ENCODE peak calls at places on chromosomes 2 and 18, in seven cellular contexts. F is heart left ventricle, B is Peyer's patch, J is body of pancreas, C is A549, V is stomach, D is K562. L is an unnamed sample.

GRCh38 chr2:100320547-100321180 is 1.6 kb downstream of the LONRF2 start:
- DNase-seq in F (no peak), B (no peak), J (no peak), C (peak; percentile 50), V (no peak), D (peak; percentile 38), L (no peak)

GRCh38 chr2:179824961-179825360 is 36.5 kb downstream of the ZNF385B start:
- DNase-seq in F (no peak), B (no peak), J (no peak), C (no peak), V (no peak), D (no peak), L (no peak)

GRCh38 chr2:239457586-239458445 is 57.0 kb upstream of the HDAC4 start:
- DNase-seq in F (no peak), B (peak; percentile 21), J (no peak), C (no peak), V (no peak), D (no peak), L (no peak)

GRCh38 chr18:63831080-63831788 is 56.0 kb downstream of the SERPINB7 start:
- DNase-seq in F (no peak), B (no peak), J (no peak), C (no peak), V (no peak), D (no peak), L (no peak)

GRCh38 chr2:105777071-105777482 is 32.4 kb downstream of the NCK2 start:
- DNase-seq in F (no peak), B (peak; percentile 70), J (no peak), C (no peak), V (no peak), D (no peak), L (no peak)

GRCh38 chr2:54677476-54678265 is 45.8 kb upstream of the EML6 start:
- DNase-seq in F (no peak), B (no peak), J (no peak), C (no peak), V (no peak), D (no peak), L (no peak)

GRCh38 chr2:122451040-122451439 is 695.6 kb downstream of the TSN start:
- DNase-seq in F (no peak), B (no peak), J (no peak), C (peak; percentile 30), V (no peak), D (peak; percentile 14), L (peak; percentile 38)

GRCh38 chr2:197196737-197197136 is 113.8 kb downstream of the ANKRD44 start:
- DNase-seq in F (no peak), B (no peak), J (no peak), C (no peak), V (no peak), D (no peak), L (no peak)

GRCh38 chr2:88669371-88670214 is 21.9 kb upstream of the RPIA start:
- DNase-seq in F (peak; percentile 18), B (peak; percentile 72), J (peak; percentile 62), C (peak; percentile 56), V (peak; percentile 33), D (peak; percentile 41), L (peak; percentile 22)

GRCh38 chr2:239258248-239258647 is 142.6 kb downstream of the HDAC4 start:
- DNase-seq in F (no peak), B (no peak), J (peak; percentile 6), C (no peak), V (no peak), D (no peak), L (no peak)

GRCh38 chr18:32010124-32010745 is 8.4 kb upstream of the RNF125 start:
- DNase-seq in F (no peak), B (peak; percentile 65), J (no peak), C (no peak), V (no peak), D (no peak), L (no peak)

GRCh38 chr2:3091696-3092095 is 285.9 kb downstream of the EIPR1 start:
- DNase-seq in F (no peak), B (no peak), J (no peak), C (no peak), V (no peak), D (no peak), L (no peak)

GRCh38 chr2:71466301-71467179 is 13.2 kb downstream of the DYSF start:
- DNase-seq in F (peak; percentile 66), B (no peak), J (no peak), C (peak; percentile 41), V (no peak), D (no peak), L (peak; percentile 44)

GRCh38 chr2:228674155-228674554 is 492.7 kb upstream of the SPHKAP start:
- DNase-seq in F (no peak), B (no peak), J (no peak), C (no peak), V (no peak), D (no peak), L (no peak)

GRCh38 chr2:237627463-237628321 is at the start of gene LRRFIP1:
- DNase-seq in F (peak; percentile 66), B (no peak), J (peak; percentile 49), C (no peak), V (peak; percentile 49), D (no peak), L (no peak)

GRCh38 chr2:212712466-212712865 is 173.9 kb upstream of the ERBB4 start:
- DNase-seq in F (no peak), B (no peak), J (no peak), C (no peak), V (no peak), D (no peak), L (no peak)

GRCh38 chr2:151826737-151827157 is 1.5 kb downstream of the ARL5A start:
- DNase-seq in F (no peak), B (no peak), J (no peak), C (peak; percentile 9), V (no peak), D (peak; percentile 48), L (peak; percentile 62)

GRCh38 chr2:110677530-110678456 is at the start of gene BUB1:
- DNase-seq in F (peak; percentile 97), B (peak; percentile 99), J (peak; percentile 97), C (peak; percentile 96), V (peak; percentile 98), D (peak; percentile 99), L (peak; percentile 99)
- TF ChIP-seq POLR2A in F (no peak), B (peak; percentile 33), J (peak; percentile 87), C (peak; percentile 88), V (no peak), D (peak; percentile 98), L (peak; percentile 99)

GRCh38 chr2:70303186-70303585 is 1.3 kb upstream of the FAM136A start:
- DNase-seq in F (no peak), B (no peak), J (no peak), C (no peak), V (no peak), D (no peak), L (no peak)

GRCh38 chr2:70300771-70301343 is 1.0 kb downstream of the FAM136A start:
- DNase-seq in F (no peak), B (no peak), J (no peak), C (no peak), V (no peak), D (no peak), L (no peak)

GRCh38 chr2:70304501-70304900 is 2.6 kb upstream of the FAM136A start:
- DNase-seq in F (no peak), B (no peak), J (no peak), C (no peak), V (no peak), D (no peak), L (no peak)

GRCh38 chr2:70305531-70305930 is 3.7 kb upstream of the FAM136A start:
- DNase-seq in F (no peak), B (no peak), J (no peak), C (no peak), V (no peak), D (no peak), L (no peak)

GRCh38 chr2:70301344-70302194 is at the start of gene FAM136A:
- DNase-seq in F (peak; percentile 85), B (peak; percentile 93), J (peak; percentile 85), C (peak; percentile 89), V (peak; percentile 90), D (peak; percentile 91), L (peak; percentile 93)
- TF ChIP-seq POLR2A in F (no peak), B (peak; percentile 14), J (peak; percentile 70), C (peak; percentile 96), V (no peak), D (peak; percentile 88), L (peak; percentile 58)

DNA sequence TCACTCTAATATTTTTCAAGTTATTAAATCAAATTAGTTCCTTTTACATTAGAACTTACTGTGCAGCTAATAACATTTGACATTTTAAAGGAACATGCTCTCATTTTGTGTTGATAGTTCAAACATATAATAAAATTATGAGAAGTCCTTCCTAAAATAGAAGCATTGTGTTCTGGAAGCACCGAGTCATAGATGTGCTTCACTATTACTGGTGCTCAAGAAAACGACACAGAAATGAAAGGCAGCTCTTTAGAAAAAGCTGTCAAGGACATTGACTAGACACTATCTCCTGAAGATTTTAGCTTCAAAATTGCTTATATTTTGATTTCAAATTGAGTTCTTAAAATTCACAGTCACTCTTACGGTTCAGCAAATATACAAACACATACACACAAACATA is 338.3 kb downstream of the NBAS start:
- DNase-seq in F (no peak), B (no peak), J (no peak), C (no peak), V (no peak), D (no peak), L (no peak)
- TF ChIP-seq POLR2A in F (no peak), B (no peak), J (no peak), C (no peak), V (no peak), D (no peak), L (no peak)

DNA sequence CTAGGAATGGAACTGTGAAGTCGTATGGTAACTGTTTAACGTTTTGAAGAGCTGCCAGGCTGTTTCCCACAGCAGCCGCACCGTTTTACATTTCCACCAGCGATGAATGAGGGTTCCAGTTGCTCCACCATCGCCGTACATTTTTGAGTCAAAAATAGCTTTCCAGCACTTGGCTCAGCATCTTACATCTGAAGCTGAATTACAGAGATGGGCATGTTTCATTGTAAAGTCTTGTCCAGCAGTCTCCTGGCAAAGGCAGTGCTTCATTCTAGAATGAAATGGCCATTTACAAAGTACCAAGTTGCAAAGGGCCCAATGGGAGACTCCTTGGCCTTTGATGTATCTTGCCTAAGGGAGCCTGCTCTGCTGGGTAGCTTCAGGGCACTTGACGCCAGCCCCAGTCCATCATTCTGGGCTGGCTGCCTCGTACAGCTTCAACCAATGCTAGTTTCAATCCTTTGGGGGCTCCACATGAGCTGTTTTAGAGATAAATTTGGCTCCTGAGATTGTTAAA is 45.1 kb downstream of the ATIC start:
- DNase-seq in F (no peak), B (no peak), J (no peak), C (no peak), V (no peak), D (no peak), L (no peak)
- TF ChIP-seq POLR2A in F (no peak), B (no peak), J (no peak), C (no peak), V (no peak), D (no peak), L (no peak)

L was measured in erythroblast.